ENCODE peak calls at places on chromosomes 12 and 14, in six cellular contexts. One of them, this sample, is unnamed.

GRCh38 chr12:89173096-89173495 is 179.2 kb downstream of the DUSP6 start:
- DNase-seq in substantia nigra: no peak
- DNase-seq in LHCN-M2: no peak
- DNase-seq in SJSA1: no peak
- DNase-seq in HT-29: no peak
- DNase-seq in nephron progenitor cell: no peak
- DNase-seq in this sample: no peak

GRCh38 chr12:67661311-67662011 is 12.9 kb downstream of the DYRK2 start:
- DNase-seq in substantia nigra: no peak
- DNase-seq in LHCN-M2: peak; percentile 76
- DNase-seq in SJSA1: no peak
- DNase-seq in HT-29: no peak
- DNase-seq in nephron progenitor cell: no peak
- DNase-seq in this sample: no peak

GRCh38 chr12:130761537-130762318 is 45.6 kb upstream of the RIMBP2 start:
- DNase-seq in substantia nigra: peak; percentile 44
- DNase-seq in LHCN-M2: peak; percentile 19
- DNase-seq in SJSA1: no peak
- DNase-seq in HT-29: peak; percentile 58
- DNase-seq in nephron progenitor cell: peak; percentile 67
- DNase-seq in this sample: no peak

GRCh38 chr14:93036652-93037341 is 78.9 kb downstream of the ITPK1 start:
- DNase-seq in substantia nigra: peak; percentile 88
- DNase-seq in LHCN-M2: no peak
- DNase-seq in SJSA1: peak; percentile 64
- DNase-seq in HT-29: no peak
- DNase-seq in nephron progenitor cell: no peak
- DNase-seq in this sample: no peak

GRCh38 chr14:68656452-68656851 is 136.4 kb downstream of the ZFP36L1 start:
- DNase-seq in substantia nigra: no peak
- DNase-seq in LHCN-M2: no peak
- DNase-seq in SJSA1: no peak
- DNase-seq in HT-29: no peak
- DNase-seq in nephron progenitor cell: no peak
- DNase-seq in this sample: no peak

GRCh38 chr12:22935501-22935900 is 310.5 kb downstream of the ETNK1 start:
- DNase-seq in substantia nigra: no peak
- DNase-seq in LHCN-M2: peak; percentile 47
- DNase-seq in SJSA1: no peak
- DNase-seq in HT-29: no peak
- DNase-seq in nephron progenitor cell: no peak
- DNase-seq in this sample: no peak

GRCh38 chr12:129258781-129259318 is 405.6 kb downstream of the GLT1D1 start:
- DNase-seq in substantia nigra: no peak
- DNase-seq in LHCN-M2: no peak
- DNase-seq in SJSA1: no peak
- DNase-seq in HT-29: no peak
- DNase-seq in nephron progenitor cell: no peak
- DNase-seq in this sample: no peak

GRCh38 chr12:114746297-114747074 is 62.5 kb upstream of the TBX3 start:
- DNase-seq in substantia nigra: no peak
- DNase-seq in LHCN-M2: no peak
- DNase-seq in SJSA1: no peak
- DNase-seq in HT-29: no peak
- DNase-seq in nephron progenitor cell: no peak
- DNase-seq in this sample: no peak

GRCh38 chr12:107429006-107429698 is 256.4 kb upstream of the PWP1 start:
- DNase-seq in substantia nigra: no peak
- DNase-seq in LHCN-M2: no peak
- DNase-seq in SJSA1: no peak
- DNase-seq in HT-29: peak; percentile 4
- DNase-seq in nephron progenitor cell: no peak
- DNase-seq in this sample: peak; percentile 63

GRCh38 chr12:71662861-71663560 is 637 bp downstream of the ZFC3H1 start:
- DNase-seq in substantia nigra: peak; percentile 51
- DNase-seq in LHCN-M2: peak; percentile 63
- DNase-seq in SJSA1: peak; percentile 58
- DNase-seq in HT-29: peak; percentile 72
- DNase-seq in nephron progenitor cell: peak; percentile 75
- DNase-seq in this sample: peak; percentile 57

This sample was measured in Peyer's patch.